ENCODE peak calls at places on chromosomes 7 and 10, in six cellular contexts. C, O, V, U, Y and B are unnamed samples.

GRCh38 chr7:101172005-101172853 is 6.9 kb upstream of the VGF start:
- DNase-seq in Y (no peak), C (no peak), U (no peak), V (peak; percentile 69), O (no peak), B (peak; percentile 47)

GRCh38 chr10:125035136-125035535 is 93.2 kb downstream of the ZRANB1 start:
- DNase-seq in V (no peak), C (peak; percentile 75), U (no peak), Y (peak; percentile 89), O (no peak), B (peak; percentile 79)

GRCh38 chr10:69895759-69896158 is 94.1 kb downstream of the COL13A1 start:
- DNase-seq in U (no peak), C (peak; percentile 92), V (no peak), Y (no peak), O (no peak), B (peak; percentile 83)

GRCh38 chr10:49292565-49293207 is 6.3 kb upstream of the C10orf71 start:
- DNase-seq in C (no peak), O (no peak), V (no peak), Y (no peak), U (no peak), B (no peak)

GRCh38 chr10:61835069-61835908 is 66.2 kb upstream of the ARID5B start:
- DNase-seq in U (no peak), V (peak; percentile 46), Y (peak; percentile 78), O (no peak), C (peak; percentile 34), B (peak; percentile 53)

GRCh38 chr10:122113161-122113944 is 124.4 kb downstream of the TACC2 start:
- DNase-seq in U (peak; percentile 80), V (peak; percentile 71), O (no peak), Y (peak; percentile 70), C (peak; percentile 81), B (peak; percentile 68)

GRCh38 chr10:87658858-87659555 is 671 bp upstream of the PAPSS2 start:
- DNase-seq in U (no peak), Y (no peak), C (no peak), O (no peak), V (peak; percentile 79), B (no peak)

GRCh38 chr10:132532784-132533560 is 4.6 kb upstream of the INPP5A start:
- DNase-seq in Y (peak; percentile 95), U (no peak), C (no peak), O (no peak), V (no peak), B (peak; percentile 90)

GRCh38 chr10:29687411-29688160 is 52.8 kb upstream of the SVIL start:
- DNase-seq in C (peak; percentile 17), V (no peak), U (no peak), Y (peak; percentile 11), O (no peak), B (no peak)

GRCh38 chr10:101485207-101485606 is 102.8 kb downstream of the POLL start:
- DNase-seq in O (no peak), C (no peak), U (no peak), V (no peak), Y (no peak), B (no peak)

GRCh38 chr7:51315393-51316261 is 982 bp downstream of the COBL start:
- DNase-seq in C (no peak), V (peak; percentile 56), U (no peak), Y (no peak), O (no peak), B (peak; percentile 82)

GRCh38 chr7:135650831-135651573 is 11.3 kb upstream of the STMP1 start:
- DNase-seq in C (peak; percentile 46), V (no peak), O (no peak), U (no peak), Y (no peak), B (peak; percentile 46)

GRCh38 chr7:12685550-12685949 is 1.9 kb upstream of the ARL4A start:
- DNase-seq in Y (peak; percentile 87), V (peak; percentile 81), O (peak; percentile 20), C (peak; percentile 55), U (no peak), B (peak; percentile 10)

GRCh38 chr10:110843796-110844616 is 27.7 kb upstream of the PDCD4 start:
- DNase-seq in U (no peak), C (no peak), O (no peak), V (no peak), Y (no peak), B (no peak)